ENCODE peak calls at places on chromosomes 3 and 15, in seven cellular contexts. J, L, U, S, O, Y and D are unnamed samples.

GRCh38 chr3:155771126-155771525 is 26.3 kb upstream of the PLCH1 start:
- DNase-seq in U (no peak), O (no peak), S (no peak), J (no peak), Y (no peak), L (no peak), D (no peak)

GRCh38 chr15:79904256-79904655 is 7.4 kb upstream of the MTHFS start:
- DNase-seq in J (no peak), S (no peak), Y (no peak), U (no peak), O (no peak), L (peak; percentile 25), D (no peak)

GRCh38 chr15:31488437-31489204 is 162.0 kb downstream of the KLF13 start:
- DNase-seq in U (peak; percentile 59), Y (peak; percentile 78), O (peak; percentile 88), J (peak; percentile 69), L (peak; percentile 94), S (peak; percentile 44), D (peak; percentile 46)

GRCh38 chr3:178203152-178203551 is 333.1 kb upstream of the KCNMB2 start:
- DNase-seq in U (no peak), L (peak; percentile 21), S (no peak), J (no peak), Y (no peak), O (no peak), D (no peak)

GRCh38 chr3:168289480-168289879 is 193.8 kb upstream of the GOLIM4 start:
- DNase-seq in S (no peak), L (no peak), J (no peak), O (no peak), Y (no peak), U (no peak), D (no peak)

GRCh38 chr3:104359546-104359945 is 1007.2 kb upstream of the ALCAM start:
- DNase-seq in U (no peak), J (no peak), O (no peak), L (peak; percentile 85), S (no peak), Y (no peak), D (no peak)

GRCh38 chr15:40685376-40685775 is 9.6 kb upstream of the RAD51 start:
- DNase-seq in O (no peak), J (no peak), Y (no peak), S (no peak), U (no peak), L (no peak), D (no peak)

GRCh38 chr15:50685976-50686467 is 575 bp downstream of the TRPM7 start:
- DNase-seq in J (peak; percentile 60), S (peak; percentile 53), U (peak; percentile 84), O (peak; percentile 83), L (peak; percentile 49), Y (peak; percentile 65), D (no peak)

GRCh38 chr3:45660567-45660901 is 28.7 kb upstream of the SACM1L start:
- DNase-seq in O (no peak), L (no peak), S (no peak), J (no peak), U (no peak), Y (no peak), D (no peak)

GRCh38 chr3:104519968-104520655 is 846.6 kb upstream of the ALCAM start:
- DNase-seq in J (no peak), O (no peak), L (peak; percentile 1), U (no peak), S (no peak), Y (no peak), D (no peak)

GRCh38 chr3:146626384-146627122 is 21.4 kb upstream of the PLSCR5 start:
- DNase-seq in Y (no peak), J (no peak), O (no peak), L (no peak), U (no peak), S (no peak), D (no peak)

GRCh38 chr15:52493968-52494367 is 34.7 kb downstream of the MYO5A start:
- DNase-seq in Y (no peak), S (no peak), L (no peak), O (no peak), U (no peak), J (no peak), D (no peak)

GRCh38 chr15:69132935-69133861 is 27.2 kb upstream of the GLCE start:
- DNase-seq in S (peak; percentile 78), U (no peak), L (no peak), O (no peak), J (no peak), Y (no peak), D (no peak)

GRCh38 chr3:30760040-30760439 is 134.4 kb downstream of the GADL1 start:
- DNase-seq in S (no peak), J (no peak), Y (no peak), O (no peak), U (no peak), L (no peak), D (no peak)

GRCh38 chr3:120471643-120472042 is 20.9 kb upstream of the FSTL1 start:
- DNase-seq in S (no peak), J (no peak), U (no peak), O (no peak), Y (no peak), L (peak; percentile 56), D (no peak)

GRCh38 chr15:99928429-99928981 is 195.3 kb upstream of the LYSMD4 start:
- DNase-seq in U (peak; percentile 87), S (peak; percentile 77), J (peak; percentile 71), O (peak; percentile 81), Y (peak; percentile 85), L (peak; percentile 82), D (peak; percentile 17)
- H3K4me3 ChIP-seq in U (peak overlapping the region; percentile 51), S (peak overlapping the region; percentile 5), J (peak overlapping the region; percentile 26), O (peak overlapping the region; percentile 41), Y (no peak overlapping the region), L (peak overlapping the region; percentile 64), D (peak overlapping the region; percentile 2)

DNA sequence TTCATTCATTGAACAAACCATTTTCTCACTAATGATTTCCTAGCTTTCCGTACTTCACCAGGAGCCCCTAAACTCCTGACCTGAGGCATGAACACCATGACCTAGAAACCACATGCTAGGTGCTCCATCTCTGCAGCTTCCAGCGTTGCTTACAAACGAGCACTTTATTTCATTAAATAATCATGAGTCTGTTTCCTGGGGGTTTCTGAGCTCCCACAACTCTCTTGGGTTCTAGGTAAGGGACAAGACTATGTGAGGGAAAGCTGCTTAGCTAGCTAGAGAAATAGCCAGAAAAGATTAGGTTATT is 1.3 kb downstream of the MAP2K1 start:
- DNase-seq in L (no peak), Y (no peak), U (no peak), J (no peak), S (no peak), O (no peak), D (no peak)
- TF ChIP-seq CTCF in L (no peak), Y (no peak), U (no peak), J (no peak), S (no peak), O (no peak), D (no peak)

DNA sequence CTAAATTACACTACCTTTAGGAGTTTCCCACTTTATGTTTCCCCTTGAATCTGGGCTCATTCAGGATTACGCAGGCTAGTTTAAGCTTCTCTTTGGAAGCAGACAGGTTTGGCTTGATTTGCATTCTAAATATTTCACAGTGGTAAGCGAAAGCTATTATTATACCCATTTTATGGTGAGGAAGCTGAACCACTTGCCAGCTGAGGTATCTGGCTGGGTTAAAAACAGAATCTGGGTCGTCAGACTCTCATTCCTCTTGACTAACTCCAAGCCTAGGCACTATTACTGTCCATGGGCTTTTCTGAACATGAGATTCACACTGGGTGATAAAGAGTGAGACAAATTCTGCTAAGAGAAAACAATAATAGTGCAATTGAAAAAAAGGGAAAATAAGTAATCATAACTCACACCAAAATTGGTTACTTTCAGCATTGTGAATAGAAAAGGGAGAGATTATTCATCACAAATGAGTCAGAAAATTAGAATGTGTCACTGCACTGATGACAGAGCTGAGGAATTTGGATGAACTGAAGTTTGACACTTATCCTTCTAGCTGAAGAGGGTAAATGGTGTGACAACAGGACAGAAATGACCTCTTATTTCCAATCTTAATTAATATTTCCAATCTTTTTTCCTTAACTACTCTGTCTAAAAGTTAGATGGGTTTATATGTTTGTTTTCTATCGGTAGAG is 211.3 kb downstream of the TIGIT start:
- DNase-seq in J (no peak), Y (no peak), L (no peak), S (no peak), U (no peak), O (no peak), D (no peak)
- H3K4me3 ChIP-seq in J (no peak overlapping the region), Y (no peak overlapping the region), L (no peak overlapping the region), S (no peak overlapping the region), U (no peak overlapping the region), O (no peak overlapping the region), D (no peak overlapping the region)

GRCh38 chr3:195259564-195260285 is 11.2 kb downstream of the XXYLT1 start:
- DNase-seq in S (peak; percentile 85), O (peak; percentile 96), J (peak; percentile 96), U (peak; percentile 94), L (peak; percentile 97), Y (peak; percentile 80), D (no peak)
- TF ChIP-seq CTCF in S (peak; percentile 83), O (peak; percentile 59), J (peak; percentile 14), U (peak; percentile 97), L (no peak), Y (peak; percentile 96), D (peak; percentile 87)

GRCh38 chr3:183774631-183775030 is 50.7 kb downstream of the MAP6D1 start:
- DNase-seq in Y (no peak), U (no peak), L (peak; percentile 38), O (no peak), S (no peak), J (no peak), D (no peak)
- H3K4me3 ChIP-seq in Y (no peak overlapping the region), U (no peak overlapping the region), L (no peak overlapping the region), O (no peak overlapping the region), S (no peak overlapping the region), J (no peak overlapping the region), D (no peak overlapping the region)

DNA sequence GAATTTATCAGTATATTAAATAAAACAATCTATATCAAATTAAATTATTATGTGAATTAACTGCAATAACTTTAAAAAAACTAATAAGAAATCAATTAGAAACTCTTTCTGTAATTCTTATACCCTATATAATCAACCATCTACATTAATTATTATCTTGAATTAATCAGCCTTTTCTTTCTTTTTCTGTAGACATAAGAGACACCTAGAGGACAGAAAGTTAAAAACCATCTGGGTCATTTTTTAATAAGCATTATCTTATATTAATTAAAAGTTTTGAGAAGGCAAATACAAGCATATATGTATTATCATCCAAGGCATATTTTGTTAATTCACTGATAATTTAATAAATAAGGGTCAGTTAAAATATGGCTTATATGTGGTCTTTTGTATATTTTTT is 24.2 kb upstream of the SLC25A26 start:
- DNase-seq in L (no peak), U (no peak), S (no peak), Y (no peak), J (no peak), O (no peak), D (no peak)
- TF ChIP-seq CTCF in L (peak; percentile 25), U (peak; percentile 32), S (no peak), Y (no peak), J (no peak), O (peak; percentile 31), D (peak; percentile 22)

GRCh38 chr3:77014236-77014635 is 25.7 kb upstream of the ROBO2 start:
- DNase-seq in J (no peak), O (peak; percentile 68), Y (no peak), L (no peak), S (no peak), U (no peak), D (no peak)
- H3K4me3 ChIP-seq in J (no peak overlapping the region), O (peak overlapping the region; percentile 21), Y (no peak overlapping the region), L (no peak overlapping the region), S (no peak overlapping the region), U (no peak overlapping the region), D (no peak overlapping the region)

GRCh38 chr15:101121511-101122090 is 130.2 kb downstream of the CHSY1 start:
- DNase-seq in L (peak; percentile 69), Y (peak; percentile 51), U (peak; percentile 92), J (peak; percentile 70), O (peak; percentile 61), S (peak; percentile 58), D (no peak)
- TF ChIP-seq CTCF in L (peak; percentile 37), Y (no peak), U (peak; percentile 32), J (no peak), O (peak; percentile 30), S (peak; percentile 37), D (no peak)